ENCODE peak calls at places on chromosomes 11 and 22, in six cellular contexts. L, Q, Y, C, B and M are unnamed samples.

GRCh38 chr22:29055192-29055830 is 6.3 kb downstream of the C22orf31 start:
- DNase-seq in L (no peak), Q (no peak), Y (no peak), C (no peak), B (no peak), M (no peak)

GRCh38 chr22:44783581-44783980 is 31.2 kb downstream of the ARHGAP8 start:
- DNase-seq in L (no peak), Q (no peak), Y (no peak), C (no peak), B (no peak), M (no peak)

GRCh38 chr11:13183094-13183825 is 94.3 kb upstream of the BMAL1 start:
- DNase-seq in L (no peak), Q (peak), Y (peak), C (no peak), B (no peak), M (peak)

GRCh38 chr22:29215012-29215860 is 9.5 kb downstream of the EMID1 start:
- DNase-seq in L (no peak), Q (no peak), Y (no peak), C (no peak), B (no peak), M (no peak)

GRCh38 chr22:42430486-42431125 is 1.6 kb downstream of the NFAM1 start:
- DNase-seq in L (no peak), Q (no peak), Y (no peak), C (no peak), B (no peak), M (no peak)

GRCh38 chr22:43203471-43203981 is 16.6 kb upstream of the TTLL12 start:
- DNase-seq in L (no peak), Q (no peak), Y (no peak), C (no peak), B (no peak), M (no peak)

GRCh38 chr11:68266936-68267880 is 4.6 kb downstream of the C11orf24 start:
- DNase-seq in L (no peak), Q (no peak), Y (no peak), C (no peak), B (no peak), M (no peak)

GRCh38 chr22:44085743-44086741 is 61.9 kb downstream of the PARVB start:
- DNase-seq in L (peak), Q (peak), Y (peak), C (no peak), B (no peak), M (peak)

GRCh38 chr22:23784215-23784732 is 2.5 kb upstream of the SMARCB1 start:
- DNase-seq in L (no peak), Q (no peak), Y (peak), C (no peak), B (no peak), M (no peak)

DNA sequence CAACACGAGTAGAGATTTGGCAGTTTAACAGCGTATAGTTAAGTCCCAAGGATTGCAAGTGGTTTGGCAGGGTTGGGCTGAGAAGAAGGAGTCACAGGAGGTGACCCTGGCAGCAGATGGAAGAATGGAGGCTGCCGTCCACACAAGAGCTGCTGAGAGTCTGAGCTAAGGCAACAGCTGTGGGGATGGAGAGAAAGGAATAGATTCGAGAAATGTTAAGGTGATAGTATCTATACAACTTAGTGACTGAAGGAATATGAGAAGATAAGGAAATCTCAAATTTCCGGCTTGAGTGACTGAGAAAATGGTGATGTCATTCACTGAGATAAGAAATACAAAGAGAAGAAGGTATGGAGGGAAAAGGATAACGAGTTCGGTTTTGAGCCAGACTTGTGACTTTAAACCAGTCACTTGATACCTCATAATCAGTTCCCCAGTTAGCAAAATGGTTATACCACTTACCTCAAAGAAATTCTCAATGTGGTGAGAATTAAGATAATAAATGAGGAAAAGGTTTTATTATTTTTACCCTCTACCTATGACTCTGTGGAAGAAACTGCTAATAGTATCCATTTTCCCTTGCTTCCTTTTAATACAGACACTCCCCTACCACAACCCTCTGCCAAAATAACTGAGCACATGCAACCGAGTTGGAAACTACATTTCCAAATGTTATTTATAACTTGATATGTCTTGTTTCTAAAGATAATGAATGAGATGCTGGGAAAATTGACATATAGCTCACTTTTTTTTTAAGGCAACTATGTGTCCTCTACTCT is 30.7 kb downstream of the FAM168A start:
- DNase-seq in L (no peak), Q (no peak), Y (no peak), C (no peak), B (no peak), M (no peak)
- H3K4me3 ChIP-seq in L (no peak), Q (no peak), Y (no peak), C (no peak), B (no peak), M (no peak)

GRCh38 chr11:116099541-116099940 is 595.3 kb upstream of the CADM1 start:
- DNase-seq in L (no peak), Q (no peak), Y (no peak), C (no peak), B (no peak), M (no peak)

GRCh38 chr11:116104480-116105174 is 600.4 kb upstream of the CADM1 start:
- DNase-seq in L (no peak), Q (no peak), Y (no peak), C (no peak), B (no peak), M (no peak)

GRCh38 chr11:116096596-116096995 is 592.4 kb upstream of the CADM1 start:
- DNase-seq in L (no peak), Q (no peak), Y (no peak), C (no peak), B (no peak), M (no peak)

GRCh38 chr11:116100016-116100415 is 595.8 kb upstream of the CADM1 start:
- DNase-seq in L (no peak), Q (no peak), Y (no peak), C (no peak), B (no peak), M (no peak)

GRCh38 chr11:116101737-116102275 is 597.6 kb upstream of the CADM1 start:
- DNase-seq in L (no peak), Q (no peak), Y (no peak), C (no peak), B (no peak), M (no peak)
- H3K4me3 ChIP-seq in L (no peak), Q (no peak), Y (no peak), C (no peak), B (no peak), M (no peak)

DNA sequence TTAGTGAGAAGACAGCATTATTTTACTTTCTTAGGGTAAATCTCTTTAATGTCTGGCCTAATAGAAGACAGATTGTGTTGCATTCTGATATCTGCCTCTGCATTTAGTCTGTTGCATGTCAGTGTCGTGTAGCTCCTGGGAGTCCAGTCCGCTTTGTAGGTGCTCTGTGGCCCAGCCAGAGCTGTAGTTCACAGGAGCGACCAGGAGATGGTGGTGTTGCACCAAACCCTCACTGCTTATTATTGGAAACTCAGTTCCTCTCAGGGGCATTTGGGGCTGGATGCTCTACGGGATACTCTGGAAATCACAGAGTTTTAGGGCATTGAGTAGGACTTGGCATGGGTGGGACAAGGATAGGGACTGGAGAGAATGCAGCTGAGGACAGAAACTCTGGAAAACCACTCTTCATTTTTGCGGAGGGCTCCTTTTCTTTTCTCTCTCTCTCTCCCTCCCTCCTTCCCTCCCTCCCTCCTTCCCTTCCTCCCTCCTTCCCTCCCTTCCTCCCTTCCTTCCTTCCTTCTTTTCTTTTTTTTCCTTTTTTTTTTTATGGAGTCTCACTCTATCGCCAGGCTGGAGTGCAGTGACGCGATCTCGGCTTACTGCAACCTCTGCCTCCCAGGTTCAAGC is 21.7 kb downstream of the MIAT start:
- DNase-seq in L (no peak), Q (peak), Y (peak), C (no peak), B (peak), M (peak)
- H3K4me3 ChIP-seq in L (no peak), Q (no peak), Y (no peak), C (no peak), B (no peak), M (no peak)

GRCh38 chr11:125953401-125953935 is 7.6 kb downstream of the VSIG10L2 start:
- DNase-seq in L (no peak), Q (no peak), Y (no peak), C (no peak), B (no peak), M (no peak)

GRCh38 chr11:125952973-125953372 is 7.1 kb downstream of the VSIG10L2 start:
- DNase-seq in L (no peak), Q (no peak), Y (no peak), C (no peak), B (no peak), M (no peak)

GRCh38 chr11:125950696-125951645 is 5.1 kb downstream of the VSIG10L2 start:
- DNase-seq in L (no peak), Q (no peak), Y (no peak), C (no peak), B (no peak), M (no peak)

GRCh38 chr11:125951731-125952130 is 5.9 kb downstream of the VSIG10L2 start:
- DNase-seq in L (no peak), Q (no peak), Y (no peak), C (no peak), B (no peak), M (no peak)

GRCh38 chr11:125952559-125952958 is 6.7 kb downstream of the VSIG10L2 start:
- DNase-seq in L (no peak), Q (no peak), Y (no peak), C (no peak), B (no peak), M (no peak)
- H3K4me3 ChIP-seq in L (no peak), Q (no peak), Y (no peak), C (no peak), B (no peak), M (no peak)

GRCh38 chr11:46560300-46561025 is 33.4 kb downstream of the AMBRA1 start:
- DNase-seq in L (no peak), Q (no peak), Y (peak), C (no peak), B (no peak), M (peak)
- H3K4me3 ChIP-seq in L (peak), Q (no peak), Y (peak), C (peak), B (peak), M (peak)

GRCh38 chr11:128904872-128905344 is 13.8 kb downstream of the KCNJ5 start:
- DNase-seq in L (no peak), Q (peak), Y (peak), C (no peak), B (no peak), M (peak)
- H3K4me3 ChIP-seq in L (peak), Q (peak), Y (peak), C (peak), B (peak), M (peak)

DNA sequence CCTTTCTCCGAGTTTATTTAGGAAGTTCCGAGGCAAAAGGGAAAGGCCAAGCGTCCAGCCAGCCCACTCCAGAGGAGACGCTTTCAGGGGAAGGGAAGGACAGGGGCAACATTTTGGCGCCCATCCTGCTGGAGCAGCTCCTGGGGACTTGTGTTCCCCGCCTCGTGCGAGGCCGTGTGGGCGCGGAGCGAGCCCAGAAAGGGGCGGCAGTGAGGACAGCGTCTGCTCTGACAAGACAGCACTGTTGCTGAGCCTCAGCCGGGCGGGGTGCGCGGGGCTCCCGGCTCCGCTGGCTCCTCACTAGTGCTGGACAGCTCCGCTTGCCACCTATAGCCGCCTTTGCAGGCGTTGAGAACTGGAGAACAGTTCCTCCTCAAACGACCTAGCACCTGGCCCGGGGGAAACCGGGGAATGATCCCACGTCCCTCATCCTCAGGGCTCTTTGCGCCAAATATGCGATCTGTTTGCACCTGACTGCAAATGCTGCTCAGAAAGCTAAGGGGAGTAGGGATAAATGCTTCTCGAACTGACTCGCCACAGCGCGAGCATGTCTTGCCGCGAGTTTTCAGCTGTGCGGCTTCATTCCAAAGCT is 722 bp upstream of the GUCY1A2 start:
- DNase-seq in L (no peak), Q (peak), Y (peak), C (no peak), B (no peak), M (no peak)
- H3K4me3 ChIP-seq in L (peak), Q (no peak), Y (no peak), C (peak), B (no peak), M (no peak)

GRCh38 chr11:105763594-105763993 is 153.7 kb downstream of the GRIA4 start:
- DNase-seq in L (no peak), Q (no peak), Y (no peak), C (no peak), B (no peak), M (no peak)
- H3K4me3 ChIP-seq in L (no peak), Q (no peak), Y (no peak), C (no peak), B (no peak), M (no peak)

GRCh38 chr22:39311592-39312400 is 7.6 kb downstream of the RPL3 start:
- DNase-seq in L (no peak), Q (peak), Y (no peak), C (no peak), B (no peak), M (peak)

GRCh38 chr22:39306456-39307361 is 12.7 kb downstream of the RPL3 start:
- DNase-seq in L (no peak), Q (peak), Y (no peak), C (no peak), B (peak), M (peak)

GRCh38 chr22:39309364-39309861 is 10.0 kb downstream of the RPL3 start:
- DNase-seq in L (no peak), Q (peak), Y (peak), C (no peak), B (no peak), M (no peak)

GRCh38 chr22:39309881-39310714 is 9.3 kb downstream of the RPL3 start:
- DNase-seq in L (no peak), Q (peak), Y (peak), C (no peak), B (no peak), M (peak)

GRCh38 chr22:39308614-39309363 is 10.6 kb downstream of the RPL3 start:
- DNase-seq in L (no peak), Q (no peak), Y (peak), C (no peak), B (no peak), M (no peak)
- H3K4me3 ChIP-seq in L (no peak), Q (no peak), Y (peak), C (peak), B (no peak), M (no peak)